ENCODE peak calls at places on chromosomes 1 and 21, in seven cellular contexts. T, I, N, O, C, A and V are unnamed samples. For H3K9me3, the result is how much of the 10 kb centered on the place peaks cover.

GRCh38 chr1:161225534-161226319 is at the start of gene TOMM40L:
- DNase-seq in T (peak), I (peak), N (peak), O (peak), C (peak), A (peak), V (peak)

GRCh38 chr1:174068000-174068399 is 45.8 kb upstream of the RC3H1 start:
- DNase-seq in T (no peak), I (no peak), N (peak), O (no peak), C (no peak), A (no peak), V (no peak)

GRCh38 chr21:39529026-39529425 is 77.3 kb downstream of the SH3BGR start:
- DNase-seq in T (no peak), I (no peak), N (no peak), O (no peak), C (no peak), A (no peak), V (no peak)

GRCh38 chr1:234610582-234611152 is 689 bp upstream of the IRF2BP2 start:
- DNase-seq in T (peak), I (peak), N (peak), O (peak), C (peak), A (peak), V (peak)

GRCh38 chr1:46211051-46211450 is 7.9 kb downstream of the LURAP1 start:
- DNase-seq in T (no peak), I (no peak), N (no peak), O (no peak), C (no peak), A (no peak), V (no peak)

GRCh38 chr1:40392206-40392605 is 18.7 kb downstream of the SMAP2 start:
- DNase-seq in T (peak), I (no peak), N (no peak), O (no peak), C (peak), A (no peak), V (peak)

GRCh38 chr1:67850151-67850551 is 16.9 kb upstream of the GNG12 start:
- DNase-seq in T (peak), I (peak), N (no peak), O (no peak), C (no peak), A (peak), V (no peak)

GRCh38 chr1:2481885-2482284 is 5.8 kb downstream of the PLCH2 start:
- DNase-seq in T (no peak), I (no peak), N (no peak), O (no peak), C (no peak), A (no peak), V (no peak)

GRCh38 chr1:229950908-229951307 is 116.1 kb upstream of the GALNT2 start:
- DNase-seq in T (no peak), I (no peak), N (no peak), O (no peak), C (no peak), A (no peak), V (no peak)

GRCh38 chr1:164707868-164708331 is 148.9 kb downstream of the PBX1 start:
- DNase-seq in T (peak), I (peak), N (no peak), O (no peak), C (no peak), A (peak), V (peak)

GRCh38 chr1:156153362-156153761 is at the start of gene SEMA4A:
- DNase-seq in T (no peak), I (no peak), N (no peak), O (no peak), C (no peak), A (no peak), V (no peak)

GRCh38 chr1:236502579-236502971 is 21.2 kb upstream of the LGALS8 start:
- DNase-seq in T (peak), I (no peak), N (no peak), O (no peak), C (no peak), A (peak), V (no peak)

GRCh38 chr21:42638266-42638863 is 15.1 kb upstream of the PDE9A start:
- DNase-seq in T (no peak), I (no peak), N (no peak), O (no peak), C (no peak), A (no peak), V (no peak)

GRCh38 chr1:36161656-36162531 is 5.9 kb downstream of the MAP7D1 start:
- DNase-seq in T (no peak), I (no peak), N (peak), O (peak), C (peak), A (no peak), V (no peak)

GRCh38 chr21:45115141-45115540 is 40.8 kb downstream of the ADARB1 start:
- DNase-seq in T (no peak), I (no peak), N (no peak), O (no peak), C (no peak), A (no peak), V (no peak)

GRCh38 chr1:200400556-200400955 is 9.3 kb downstream of the ZNF281 start:
- DNase-seq in T (no peak), I (no peak), N (no peak), O (no peak), C (no peak), A (no peak), V (no peak)

GRCh38 chr1:48044311-48044710 is 47.1 kb upstream of the TRABD2B start:
- DNase-seq in T (no peak), I (no peak), N (no peak), O (no peak), C (no peak), A (no peak), V (no peak)

DNA sequence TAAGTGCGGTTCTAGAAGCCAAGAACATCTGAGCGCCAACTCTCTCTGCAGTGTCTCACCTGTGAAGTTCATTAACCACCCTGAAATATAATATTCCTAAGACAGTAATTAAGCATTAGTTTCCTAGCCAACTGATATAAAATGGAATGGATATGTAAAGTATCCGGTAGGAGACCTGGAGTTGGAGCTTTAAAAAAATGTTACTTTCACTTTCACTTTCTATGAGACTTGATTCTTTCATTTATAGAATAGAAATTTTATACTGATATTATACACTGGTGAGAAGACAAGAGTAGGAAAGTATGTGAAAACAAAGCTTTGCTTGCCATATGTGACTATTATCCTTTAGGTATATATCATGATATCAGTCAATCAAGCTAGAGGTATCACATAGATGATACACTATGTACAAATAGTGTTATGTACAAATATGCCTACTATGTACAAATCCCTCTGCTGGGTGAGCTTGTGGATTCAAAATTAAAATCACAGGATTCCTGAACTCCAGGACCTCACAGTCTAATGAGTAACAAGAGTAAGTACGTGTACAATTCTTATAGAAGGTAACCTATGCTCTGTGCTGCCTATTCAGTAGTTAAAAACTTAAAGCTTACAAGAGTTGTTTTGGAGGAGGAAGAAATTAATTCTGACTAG is 934.2 kb downstream of the TTLL7 start:
- DNase-seq in T (no peak), I (no peak), N (no peak), O (no peak), C (no peak), A (no peak), V (no peak)
- H3K4me3 ChIP-seq in T (no peak), I (peak), N (no peak), O (no peak), C (no peak), A (peak), V (peak)

GRCh38 chr1:33061827-33062226 is 19.1 kb upstream of the AZIN2 start:
- DNase-seq in T (no peak), I (no peak), N (no peak), O (no peak), C (no peak), A (no peak), V (no peak)
- H3K9me3 ChIP-seq in T (under half), I (under half), N (under half), O (under half), C (under half), A (under half), V (under half)

GRCh38 chr1:115757286-115757810 is 11.2 kb downstream of the CASQ2 start:
- DNase-seq in T (peak), I (no peak), N (no peak), O (no peak), C (no peak), A (no peak), V (no peak)

GRCh38 chr1:115753830-115754229 is 14.7 kb downstream of the CASQ2 start:
- DNase-seq in T (no peak), I (no peak), N (no peak), O (no peak), C (no peak), A (no peak), V (no peak)

GRCh38 chr1:115757866-115758265 is 10.6 kb downstream of the CASQ2 start:
- DNase-seq in T (no peak), I (no peak), N (no peak), O (no peak), C (no peak), A (no peak), V (no peak)

GRCh38 chr1:115753371-115753770 is 15.1 kb downstream of the CASQ2 start:
- DNase-seq in T (no peak), I (no peak), N (no peak), O (no peak), C (no peak), A (no peak), V (no peak)

DNA sequence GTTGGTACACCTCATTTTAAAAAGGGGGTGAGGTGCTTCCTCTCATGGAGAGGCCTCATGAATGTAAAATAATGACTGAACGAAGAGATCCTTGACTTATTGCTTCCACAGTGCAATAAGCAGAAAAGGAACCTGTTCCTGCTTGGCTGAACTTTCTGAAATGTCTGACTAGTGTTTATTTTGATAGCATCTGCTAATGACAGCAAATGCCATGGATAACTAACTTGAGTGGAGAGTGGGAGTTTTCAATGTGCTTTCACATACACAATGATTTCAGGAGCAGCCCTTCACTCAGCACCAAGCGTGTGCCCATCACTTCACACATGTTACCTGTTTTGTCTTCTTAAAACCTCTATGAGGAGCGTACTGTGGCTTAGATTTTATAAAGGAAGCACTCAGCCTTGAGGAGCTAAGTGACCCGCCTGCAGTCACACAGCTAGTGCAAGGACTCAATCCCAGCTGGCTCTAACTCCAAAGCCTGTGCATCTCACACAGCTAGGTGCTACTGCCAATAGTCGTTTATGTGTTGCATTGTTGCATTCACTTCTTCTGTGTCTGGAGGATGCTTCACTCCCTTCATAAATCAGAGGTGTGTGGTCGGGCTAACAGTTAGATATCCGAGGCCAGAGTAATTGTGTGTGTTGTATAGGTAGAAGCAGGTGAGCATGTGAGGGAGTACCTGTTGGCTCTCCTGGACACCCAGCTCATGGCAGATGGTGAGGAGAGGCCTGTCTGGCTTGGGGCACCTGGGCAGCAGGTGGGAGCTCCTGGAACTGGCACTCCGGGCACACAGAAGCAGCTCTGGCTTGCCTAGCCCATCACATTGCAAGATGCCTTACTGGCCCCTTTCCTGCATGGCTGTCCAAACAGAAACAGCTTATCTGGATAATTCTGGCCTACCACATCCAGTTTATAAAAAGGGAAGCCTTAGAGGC is 12.8 kb downstream of the CASQ2 start:
- DNase-seq in T (no peak), I (no peak), N (no peak), O (no peak), C (no peak), A (no peak), V (no peak)
- H3K4me3 ChIP-seq in T (no peak), I (no peak), N (no peak), O (no peak), C (no peak), A (no peak), V (no peak)

DNA sequence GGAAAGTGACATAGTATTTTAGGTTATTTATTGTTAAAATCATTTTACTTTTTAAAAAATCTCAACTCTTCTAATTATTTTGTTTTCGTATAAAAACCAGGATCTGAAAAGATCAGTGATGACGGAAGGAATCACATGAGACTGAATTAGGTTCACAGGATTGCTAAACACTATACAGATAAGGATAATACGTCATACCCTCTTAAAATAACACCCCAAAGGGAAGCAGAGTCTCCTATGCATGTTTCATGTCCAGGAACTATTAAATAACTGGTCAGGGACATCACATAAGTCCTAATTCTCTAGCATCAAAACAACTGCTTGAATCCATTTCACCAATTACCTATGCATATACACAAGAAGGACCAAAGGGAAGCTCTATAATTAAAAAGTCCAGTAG is 84.9 kb downstream of the FOXJ3 start:
- DNase-seq in T (peak), I (no peak), N (no peak), O (no peak), C (no peak), A (no peak), V (no peak)
- H3K9me3 ChIP-seq in T (under half), I (under half), N (under half), O (under half), C (under half), A (under half), V (under half)

DNA sequence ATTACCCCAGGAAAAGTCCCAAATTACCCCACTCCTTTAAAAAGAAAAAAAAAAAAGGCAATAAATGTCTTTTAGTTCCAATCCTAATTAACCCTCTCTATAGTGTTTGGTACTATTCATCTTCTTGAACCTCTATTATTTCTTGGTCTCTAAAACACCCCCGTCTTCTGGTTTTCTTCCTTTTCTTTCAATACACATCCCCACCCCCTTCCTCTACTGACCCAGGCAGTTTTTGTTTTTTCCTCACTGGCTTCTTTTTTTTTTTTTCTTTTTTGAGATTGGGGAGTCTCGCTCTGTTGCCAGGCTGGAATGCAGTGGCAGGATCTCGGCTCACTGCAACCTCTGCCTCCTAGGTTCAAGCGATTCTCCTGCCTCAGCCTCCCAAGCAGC is 26.1 kb downstream of the EGLN1 start:
- DNase-seq in T (no peak), I (no peak), N (no peak), O (no peak), C (no peak), A (no peak), V (no peak)
- H3K4me3 ChIP-seq in T (no peak), I (no peak), N (no peak), O (no peak), C (no peak), A (peak), V (no peak)

GRCh38 chr1:214513394-214513793 is 38.0 kb downstream of the PTPN14 start:
- DNase-seq in T (peak), I (no peak), N (no peak), O (no peak), C (no peak), A (no peak), V (peak)

GRCh38 chr1:214506972-214507431 is 44.4 kb downstream of the PTPN14 start:
- DNase-seq in T (no peak), I (peak), N (no peak), O (no peak), C (peak), A (peak), V (no peak)

GRCh38 chr1:214510914-214511638 is 40.3 kb downstream of the PTPN14 start:
- DNase-seq in T (no peak), I (no peak), N (no peak), O (no peak), C (no peak), A (no peak), V (no peak)

GRCh38 chr1:214511639-214511998 is 39.8 kb downstream of the PTPN14 start:
- DNase-seq in T (no peak), I (no peak), N (no peak), O (no peak), C (no peak), A (no peak), V (no peak)

GRCh38 chr1:214510477-214510876 is 40.9 kb downstream of the PTPN14 start:
- DNase-seq in T (no peak), I (no peak), N (no peak), O (no peak), C (no peak), A (no peak), V (no peak)
- H3K9me3 ChIP-seq in T (under half), I (under half), N (under half), O (under half), C (under half), A (under half), V (under half)

DNA sequence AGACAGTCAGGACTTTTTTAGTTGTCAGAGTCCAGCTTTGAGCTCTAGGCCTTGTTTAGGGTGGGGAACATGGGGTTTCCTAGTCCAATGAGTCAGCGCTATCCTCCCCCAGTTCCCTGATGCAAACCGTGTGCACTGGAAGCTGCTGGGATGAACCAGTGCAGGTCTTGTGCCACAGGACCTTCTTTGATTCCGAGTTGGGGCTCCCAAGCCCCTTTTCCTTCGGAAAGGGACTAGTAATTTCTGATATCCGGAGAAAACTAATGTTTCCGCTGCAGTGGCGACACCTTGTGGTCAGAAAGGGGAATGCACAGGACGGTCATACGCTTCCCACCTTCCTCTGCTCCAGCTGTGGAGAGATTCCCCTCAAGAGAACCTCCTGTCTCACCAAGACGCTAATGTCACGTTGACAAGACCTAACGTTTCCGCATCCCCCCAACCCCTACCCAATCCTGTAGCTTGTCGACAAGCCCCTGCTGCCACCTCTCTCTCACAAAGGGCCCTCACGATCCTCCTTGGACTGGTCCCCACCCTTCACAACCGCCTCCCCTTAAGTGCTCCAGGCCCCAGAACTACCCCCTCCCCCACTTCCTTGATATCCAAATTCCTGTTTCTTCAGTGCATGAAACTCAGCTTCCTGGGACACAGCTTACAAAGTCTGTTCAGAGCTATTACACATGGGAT is 31.0 kb downstream of the GPA33 start:
- DNase-seq in T (peak), I (peak), N (peak), O (peak), C (peak), A (peak), V (peak)
- H3K4me3 ChIP-seq in T (no peak), I (peak), N (no peak), O (no peak), C (no peak), A (no peak), V (no peak)

GRCh38 chr1:227654431-227654830 is 80.7 kb downstream of the JMJD4 start:
- DNase-seq in T (no peak), I (no peak), N (no peak), O (no peak), C (no peak), A (no peak), V (no peak)
- H3K9me3 ChIP-seq in T (under half), I (under half), N (half or more), O (half or more), C (half or more), A (half or more), V (half or more)

GRCh38 chr1:240091201-240091600 is 482 bp upstream of the FMN2 start:
- DNase-seq in T (no peak), I (no peak), N (no peak), O (no peak), C (no peak), A (no peak), V (no peak)

GRCh38 chr1:240091614-240092300 is at the start of gene FMN2:
- DNase-seq in T (peak), I (no peak), N (no peak), O (no peak), C (no peak), A (peak), V (peak)

GRCh38 chr1:240092301-240093119 is 827 bp downstream of the FMN2 start:
- DNase-seq in T (peak), I (no peak), N (no peak), O (no peak), C (no peak), A (peak), V (peak)

GRCh38 chr1:240094043-240094722 is 2.5 kb downstream of the FMN2 start:
- DNase-seq in T (no peak), I (no peak), N (no peak), O (no peak), C (no peak), A (no peak), V (peak)

GRCh38 chr1:240093120-240093961 is 1.7 kb downstream of the FMN2 start:
- DNase-seq in T (no peak), I (no peak), N (no peak), O (no peak), C (no peak), A (peak), V (peak)
- H3K4me3 ChIP-seq in T (peak), I (no peak), N (no peak), O (no peak), C (no peak), A (peak), V (peak)

DNA sequence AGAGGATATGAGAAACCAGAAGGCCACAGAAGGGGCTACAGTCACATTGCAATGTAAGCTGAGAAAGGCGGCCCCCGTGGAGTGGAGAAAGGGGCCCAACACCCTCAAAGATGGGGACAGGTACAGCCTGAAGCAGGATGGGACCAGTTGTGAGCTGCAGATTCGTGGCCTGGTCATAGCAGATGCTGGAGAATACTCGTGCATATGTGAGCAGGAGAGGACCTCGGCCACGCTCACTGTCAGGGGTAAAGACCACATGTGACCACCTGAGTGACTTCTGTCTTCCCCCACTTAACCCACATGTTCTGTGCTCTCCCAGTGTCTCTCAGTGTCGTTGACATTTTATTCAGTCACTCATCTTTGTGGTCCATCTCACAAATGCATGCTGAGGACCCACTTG is 92.1 kb downstream of the OBSCN start:
- DNase-seq in T (no peak), I (no peak), N (no peak), O (no peak), C (no peak), A (no peak), V (no peak)
- H3K9me3 ChIP-seq in T (under half), I (under half), N (under half), O (under half), C (under half), A (under half), V (under half)